ENCODE peak calls at places on chromosomes 2 and 18, in nine cellular contexts. V is A549, P is upper lobe of left lung, R is body of pancreas, M is esophagus squamous epithelium, L is prostate gland, B is right lobe of liver, I is heart left ventricle, H is transverse colon. S is an unnamed sample.

GRCh38 chr2:128726911-128727310 is 408.2 kb upstream of the HS6ST1 start:
- DNase-seq in V (no peak), I (no peak), B (no peak), M (no peak), R (no peak), L (no peak), P (no peak), H (no peak), S (no peak)

GRCh38 chr2:68463287-68463877 is 3.7 kb downstream of the FBXO48 start:
- DNase-seq in L (no peak), M (no peak), I (no peak), B (no peak), R (no peak), H (no peak), V (peak), P (no peak), S (no peak)

GRCh38 chr2:65675350-65675749 is 243.0 kb upstream of the SPRED2 start:
- DNase-seq in P (no peak), R (no peak), B (no peak), I (no peak), M (no peak), H (no peak), V (no peak), L (no peak), S (no peak)

GRCh38 chr2:149410701-149411484 is 80.5 kb downstream of the LYPD6 start:
- DNase-seq in M (no peak), R (no peak), B (no peak), L (no peak), I (no peak), P (no peak), H (no peak), V (no peak), S (no peak)

GRCh38 chr18:76437910-76438309 is 57.1 kb downstream of the ZNF516 start:
- DNase-seq in I (no peak), B (no peak), V (no peak), M (no peak), L (no peak), P (no peak), H (no peak), R (no peak), S (no peak)

GRCh38 chr2:200405599-200406298 is 99.3 kb downstream of the SPATS2L start:
- DNase-seq in M (no peak), R (peak), B (no peak), V (peak), I (no peak), P (no peak), L (peak), H (peak), S (no peak)

GRCh38 chr2:232643147-232643425 is 9.7 kb downstream of the EFHD1 start:
- DNase-seq in B (no peak), M (no peak), L (no peak), V (no peak), P (no peak), I (no peak), H (no peak), R (no peak), S (no peak)

GRCh38 chr2:134433934-134434333 is 180.1 kb downstream of the MGAT5 start:
- DNase-seq in I (no peak), B (peak), H (no peak), R (no peak), M (no peak), L (no peak), V (no peak), P (no peak), S (no peak)

GRCh38 chr2:61770746-61771145 is 83.1 kb downstream of the FAM161A start:
- DNase-seq in B (no peak), P (no peak), H (no peak), L (no peak), I (no peak), M (no peak), V (peak), R (no peak), S (peak)

GRCh38 chr2:10487144-10488104 is 39.3 kb upstream of the ODC1 start:
- DNase-seq in P (peak), B (no peak), R (no peak), M (no peak), H (no peak), L (no peak), V (no peak), I (no peak), S (peak)

GRCh38 chr18:58493516-58494253 is 135.2 kb downstream of the ALPK2 start:
- DNase-seq in L (peak), P (peak), V (peak), H (peak), M (peak), B (peak), R (peak), I (peak), S (peak)

GRCh38 chr18:70649683-70650082 is 360.8 kb downstream of the SOCS6 start:
- DNase-seq in M (no peak), B (no peak), P (no peak), R (no peak), V (no peak), L (no peak), H (no peak), I (no peak), S (no peak)

GRCh38 chr2:9206991-9207640 is 504 bp downstream of the ASAP2 start:
- DNase-seq in P (no peak), R (peak), L (peak), H (peak), B (no peak), V (peak), M (no peak), I (peak), S (no peak)

GRCh38 chr2:23273786-23274185 is 111.2 kb upstream of the KLHL29 start:
- DNase-seq in B (no peak), P (no peak), H (no peak), I (no peak), L (no peak), R (no peak), M (no peak), V (no peak), S (no peak)

GRCh38 chr2:200455958-200456421 is 53.9 kb downstream of the KCTD18 start:
- DNase-seq in H (no peak), V (no peak), B (no peak), L (no peak), P (no peak), M (no peak), I (no peak), R (no peak), S (no peak)

GRCh38 chr2:8418721-8419120 is 263.1 kb upstream of the ID2 start:
- DNase-seq in L (no peak), I (no peak), H (no peak), V (no peak), B (no peak), P (no peak), R (no peak), M (no peak), S (no peak)

GRCh38 chr2:239471011-239471792 is 70.4 kb upstream of the HDAC4 start:
- DNase-seq in H (no peak), R (no peak), L (no peak), V (no peak), B (peak), M (no peak), I (no peak), P (peak), S (peak)

GRCh38 chr18:5556317-5556974 is 12.6 kb upstream of the EPB41L3 start:
- DNase-seq in R (peak), B (no peak), P (no peak), I (peak), H (no peak), M (no peak), V (no peak), L (no peak), S (no peak)

GRCh38 chr2:239374896-239375277 is 25.9 kb downstream of the HDAC4 start:
- DNase-seq in P (no peak), B (peak), R (no peak), M (no peak), V (no peak), I (no peak), L (no peak), H (no peak), S (no peak)

DNA sequence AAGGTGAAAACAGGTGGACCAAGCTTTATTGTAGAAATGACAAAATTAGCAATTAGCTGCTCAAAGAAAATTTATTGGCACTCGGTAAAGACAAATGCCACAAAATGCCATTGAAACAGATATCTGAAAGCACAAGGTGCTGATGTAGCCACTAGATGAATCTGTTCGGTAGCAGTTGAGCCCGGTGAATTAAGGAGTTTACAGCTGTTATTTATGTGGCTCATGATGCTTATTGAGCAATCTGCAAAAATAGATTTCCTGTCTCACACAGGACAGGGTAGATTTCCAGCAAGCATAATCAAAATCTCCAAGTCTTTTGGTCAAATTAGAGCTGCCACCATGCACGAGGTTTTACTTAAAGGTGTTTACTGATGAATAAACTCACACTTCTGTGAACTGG is 182.2 kb downstream of the PPP1R1C start:
- DNase-seq in R (no peak), V (no peak), H (no peak), P (no peak), B (no peak), L (no peak), I (no peak), M (no peak), S (no peak)
- TF ChIP-seq CTCF in R (no peak), V (no peak), H (no peak), P (no peak), B (no peak), L (no peak), I (no peak), M (no peak), S (no peak)

GRCh38 chr2:237820421-237820820 is 21.8 kb downstream of the RBM44 start:
- DNase-seq in M (no peak), H (no peak), R (no peak), P (no peak), B (no peak), L (no peak), V (no peak), I (no peak), S (no peak)

GRCh38 chr2:237819231-237819630 is 20.7 kb downstream of the RBM44 start:
- DNase-seq in I (no peak), P (no peak), V (no peak), R (no peak), L (no peak), M (no peak), B (no peak), H (no peak), S (no peak)

GRCh38 chr2:237815637-237816036 is 17.1 kb downstream of the RBM44 start:
- DNase-seq in L (no peak), P (no peak), M (no peak), V (no peak), H (no peak), B (no peak), I (no peak), R (no peak), S (no peak)

GRCh38 chr2:237816531-237816930 is 18.0 kb downstream of the RBM44 start:
- DNase-seq in P (no peak), I (no peak), L (no peak), M (no peak), H (no peak), B (no peak), R (no peak), V (no peak), S (no peak)

DNA sequence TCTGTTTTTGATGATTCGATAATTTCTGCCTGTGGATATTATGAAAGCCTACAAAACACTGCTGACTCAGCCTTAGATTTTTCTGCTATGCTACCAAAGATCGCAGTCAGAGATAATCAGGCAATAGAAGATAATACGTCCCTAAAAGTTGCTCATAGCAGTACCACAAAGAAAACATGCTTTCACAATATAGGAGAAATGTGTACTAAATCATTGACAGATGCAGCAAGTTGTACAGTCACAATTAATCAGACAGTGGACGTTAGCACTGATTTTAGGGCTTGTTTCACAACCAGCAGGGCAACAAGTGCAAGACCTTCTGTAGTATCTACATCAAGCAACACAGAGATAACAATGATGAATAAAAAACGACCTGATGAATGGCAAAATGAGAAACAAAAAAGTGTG is 19.5 kb downstream of the RBM44 start:
- DNase-seq in R (no peak), L (no peak), P (no peak), V (no peak), I (no peak), M (no peak), H (no peak), B (no peak), S (no peak)
- TF ChIP-seq POLR2A in R (no peak), L (no peak), P (no peak), V (no peak), I (no peak), M (no peak), H (no peak), B (no peak), S (no peak)

GRCh38 chr18:37873416-37873815 is 307.8 kb upstream of the CELF4 start:
- DNase-seq in L (no peak), I (no peak), B (no peak), R (no peak), M (no peak), V (no peak), P (no peak), H (no peak), S (no peak)
- TF ChIP-seq CTCF in L (no peak), I (no peak), B (no peak), R (no peak), M (no peak), V (no peak), P (no peak), H (no peak), S (no peak)

DNA sequence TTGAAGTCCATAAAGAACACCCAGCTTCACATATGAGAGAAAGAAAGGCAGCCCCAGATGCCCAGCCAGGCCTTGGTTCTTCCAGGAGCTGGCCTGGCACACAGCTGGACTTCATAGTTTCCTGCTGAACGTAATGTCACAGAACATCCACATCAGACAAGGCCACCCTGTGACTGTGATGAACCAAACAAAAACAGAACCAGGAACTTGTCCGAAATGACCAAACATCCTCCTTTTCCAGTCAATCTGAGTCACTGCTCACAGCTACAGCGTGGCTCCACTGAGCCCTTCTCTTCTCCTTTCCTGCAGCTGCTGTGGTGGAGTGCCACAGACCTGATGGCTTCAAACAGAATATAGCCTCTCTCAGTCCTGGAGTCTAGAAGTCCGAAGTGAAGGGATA is 45.4 kb upstream of the PAPOLG start:
- DNase-seq in B (no peak), P (peak), R (peak), M (no peak), V (no peak), L (no peak), I (peak), H (peak), S (no peak)
- TF ChIP-seq POLR2A in B (peak), P (no peak), R (no peak), M (no peak), V (no peak), L (no peak), I (no peak), H (peak), S (no peak)

GRCh38 chr18:26190506-26190905 is 35.7 kb upstream of the TAF4B start:
- DNase-seq in I (no peak), M (no peak), L (no peak), P (no peak), B (no peak), R (no peak), V (no peak), H (peak), S (no peak)

GRCh38 chr18:26181343-26181826 is 44.9 kb upstream of the TAF4B start:
- DNase-seq in B (no peak), I (no peak), H (peak), R (no peak), V (no peak), P (peak), L (no peak), M (no peak), S (no peak)

GRCh38 chr18:26185267-26185666 is 41.0 kb upstream of the TAF4B start:
- DNase-seq in I (no peak), P (no peak), B (no peak), L (no peak), H (no peak), R (no peak), M (no peak), V (peak), S (no peak)
- TF ChIP-seq CTCF in I (no peak), P (no peak), B (peak), L (no peak), H (no peak), R (no peak), M (no peak), V (no peak), S (no peak)

GRCh38 chr2:195658541-195658890 is 1.5 kb downstream of the SLC39A10 start:
- DNase-seq in P (no peak), B (no peak), I (no peak), V (peak), M (no peak), H (no peak), R (peak), L (peak), S (no peak)
- TF ChIP-seq POLR2A in P (no peak), B (no peak), I (no peak), V (no peak), M (no peak), H (no peak), R (no peak), L (no peak), S (no peak)

GRCh38 chr2:157196956-157197355 is 60.5 kb upstream of the GALNT5 start:
- DNase-seq in B (no peak), R (no peak), I (no peak), H (no peak), V (no peak), L (no peak), P (no peak), M (no peak), S (no peak)
- TF ChIP-seq CTCF in B (no peak), R (no peak), I (no peak), H (no peak), V (no peak), L (no peak), P (no peak), M (no peak), S (no peak)

GRCh38 chr2:43405829-43406228 is 179.4 kb upstream of the ZFP36L2 start:
- DNase-seq in L (no peak), P (no peak), M (no peak), B (no peak), I (no peak), V (no peak), H (no peak), R (no peak), S (no peak)

GRCh38 chr2:43399515-43400245 is 173.3 kb upstream of the ZFP36L2 start:
- DNase-seq in I (no peak), L (no peak), H (no peak), R (peak), B (no peak), V (no peak), P (no peak), M (no peak), S (no peak)

GRCh38 chr2:43400508-43400907 is 174.1 kb upstream of the ZFP36L2 start:
- DNase-seq in R (no peak), P (no peak), L (no peak), H (no peak), B (no peak), I (no peak), V (no peak), M (no peak), S (no peak)

GRCh38 chr2:43402002-43402401 is 175.6 kb upstream of the ZFP36L2 start:
- DNase-seq in L (no peak), R (no peak), V (no peak), H (peak), B (no peak), M (no peak), I (no peak), P (no peak), S (no peak)

GRCh38 chr2:43402452-43402937 is 176.1 kb upstream of the ZFP36L2 start:
- DNase-seq in V (no peak), B (no peak), L (no peak), P (no peak), H (no peak), I (no peak), M (no peak), R (no peak), S (no peak)
- TF ChIP-seq POLR2A in V (no peak), B (no peak), L (no peak), P (no peak), H (no peak), I (no peak), M (no peak), R (no peak), S (no peak)

GRCh38 chr2:172484253-172484652 is 56.9 kb downstream of the ITGA6 start:
- DNase-seq in I (no peak), R (no peak), V (no peak), P (no peak), H (no peak), M (no peak), B (no peak), L (no peak), S (no peak)

GRCh38 chr2:172488556-172488955 is 61.2 kb downstream of the ITGA6 start:
- DNase-seq in H (peak), P (no peak), R (no peak), B (no peak), M (no peak), L (no peak), V (no peak), I (no peak), S (no peak)

GRCh38 chr2:172481507-172482262 is 54.3 kb downstream of the ITGA6 start:
- DNase-seq in I (no peak), P (no peak), B (no peak), L (no peak), R (no peak), H (no peak), V (no peak), M (no peak), S (no peak)

GRCh38 chr2:172480301-172481218 is 53.2 kb downstream of the ITGA6 start:
- DNase-seq in R (no peak), B (no peak), I (peak), V (no peak), H (no peak), P (peak), M (no peak), L (no peak), S (no peak)

GRCh38 chr2:172484706-172485105 is 57.3 kb downstream of the ITGA6 start:
- DNase-seq in R (no peak), L (no peak), P (no peak), B (no peak), V (no peak), M (no peak), I (no peak), H (no peak), S (no peak)
- TF ChIP-seq CTCF in R (no peak), L (no peak), P (no peak), B (no peak), V (no peak), M (no peak), I (no peak), H (no peak), S (no peak)

GRCh38 chr2:230069418-230069817 is 694 bp upstream of the SLC16A14 start:
- DNase-seq in H (no peak), I (no peak), R (no peak), L (no peak), P (no peak), V (no peak), B (no peak), M (no peak), S (no peak)
- TF ChIP-seq POLR2A in H (no peak), I (no peak), R (no peak), L (no peak), P (no peak), V (no peak), B (no peak), M (no peak), S (no peak)